ENCODE peak calls at places on chromosomes 11 and 22, in nine cellular contexts. I is right atrium auricular region, K is neural crest cell, X is IMR-90, T is uterus, M is GM06990, J is esophagus muscularis mucosa, Z is breast epithelium, R is heart right ventricle. D is an unnamed sample.

GRCh38 chr11:101127699-101128570 is 1.7 kb downstream of the PGR start:
- DNase-seq in I (peak; percentile 60), K (peak; percentile 24), X (no peak), T (peak; percentile 29), M (peak; percentile 9), J (no peak), Z (peak; percentile 54), R (peak; percentile 23), D (no peak)

GRCh38 chr11:72525466-72525865 is 91.1 kb upstream of the CLPB start:
- DNase-seq in I (no peak), K (no peak), X (no peak), T (no peak), M (no peak), J (no peak), Z (no peak), R (no peak), D (no peak)

GRCh38 chr11:74072286-74072685 is 63.4 kb upstream of the UCP3 start:
- DNase-seq in I (no peak), K (no peak), X (no peak), T (no peak), M (peak; percentile 31), J (no peak), Z (no peak), R (no peak), D (no peak)

GRCh38 chr11:88301478-88302140 is 35.9 kb downstream of the CTSC start:
- DNase-seq in I (no peak), K (no peak), X (peak; percentile 39), T (no peak), M (peak; percentile 64), J (no peak), Z (no peak), R (no peak), D (no peak)

GRCh38 chr11:19571906-19572305 is 140.7 kb upstream of the NAV2 start:
- DNase-seq in I (no peak), K (no peak), X (no peak), T (no peak), M (no peak), J (no peak), Z (no peak), R (no peak), D (peak; percentile 51)

GRCh38 chr11:94694309-94695060 is 73.7 kb upstream of the AMOTL1 start:
- DNase-seq in I (no peak), K (no peak), X (no peak), T (no peak), M (no peak), J (no peak), Z (no peak), R (peak; percentile 21), D (no peak)

GRCh38 chr11:8093931-8094575 is 13.0 kb downstream of the TUB start:
- DNase-seq in I (peak; percentile 16), K (no peak), X (no peak), T (no peak), M (no peak), J (no peak), Z (no peak), R (no peak), D (no peak)

GRCh38 chr11:67433536-67434394 is 3.7 kb downstream of the PTPRCAP start:
- DNase-seq in I (no peak), K (no peak), X (no peak), T (no peak), M (peak; percentile 51), J (no peak), Z (no peak), R (no peak), D (no peak)

GRCh38 chr22:19878461-19879247 is 24.0 kb upstream of the GNB1L start:
- DNase-seq in I (no peak), K (no peak), X (peak; percentile 26), T (peak; percentile 12), M (no peak), J (no peak), Z (peak; percentile 33), R (no peak), D (no peak)

GRCh38 chr11:33376331-33377099 is 119.3 kb downstream of the HIPK3 start:
- DNase-seq in I (no peak), K (peak; percentile 25), X (no peak), T (no peak), M (peak; percentile 48), J (no peak), Z (no peak), R (no peak), D (no peak)

GRCh38 chr22:29129644-29130201 is 56.9 kb downstream of the KREMEN1 start:
- DNase-seq in I (peak; percentile 43), K (no peak), X (no peak), T (no peak), M (no peak), J (no peak), Z (no peak), R (peak; percentile 44), D (no peak)

GRCh38 chr11:64538501-64538951 is 52.5 kb upstream of the SLC22A12 start:
- DNase-seq in I (no peak), K (no peak), X (no peak), T (no peak), M (no peak), J (no peak), Z (no peak), R (no peak), D (no peak)

GRCh38 chr11:76740772-76741171 is 42.4 kb upstream of the TSKU start:
- DNase-seq in I (no peak), K (no peak), X (no peak), T (no peak), M (no peak), J (no peak), Z (no peak), R (no peak), D (no peak)

GRCh38 chr11:36375348-36376314 is 79.5 kb downstream of the PRR5L start:
- DNase-seq in I (no peak), K (no peak), X (no peak), T (no peak), M (no peak), J (no peak), Z (no peak), R (no peak), D (no peak)

GRCh38 chr11:93529707-93530467 is 13.3 kb downstream of the SMCO4 start:
- DNase-seq in I (peak; percentile 65), K (no peak), X (peak; percentile 41), T (no peak), M (no peak), J (no peak), Z (no peak), R (no peak), D (no peak)

GRCh38 chr11:70572974-70573260 is 174.6 kb downstream of the CTTN start:
- DNase-seq in I (no peak), K (no peak), X (no peak), T (no peak), M (no peak), J (no peak), Z (no peak), R (no peak), D (no peak)

GRCh38 chr11:35619754-35620640 is 1.7 kb downstream of the FJX1 start:
- DNase-seq in I (no peak), K (peak; percentile 69), X (peak; percentile 45), T (no peak), M (peak; percentile 20), J (no peak), Z (no peak), R (peak; percentile 34), D (peak; percentile 84)

GRCh38 chr11:28654191-28654590 is 546.0 kb downstream of the METTL15 start:
- DNase-seq in I (no peak), K (no peak), X (no peak), T (no peak), M (no peak), J (no peak), Z (no peak), R (no peak), D (no peak)

GRCh38 chr22:33073989-33074391 is 15.8 kb upstream of the SYN3 start:
- DNase-seq in I (no peak), K (no peak), X (no peak), T (no peak), M (no peak), J (no peak), Z (no peak), R (no peak), D (no peak)

GRCh38 chr22:38009000-38009806 is 24.8 kb upstream of the SOX10 start:
- DNase-seq in I (no peak), K (no peak), X (no peak), T (no peak), M (no peak), J (no peak), Z (no peak), R (no peak), D (no peak)
- TF ChIP-seq CTCF in I (no peak), K (no peak), X (no peak), T (no peak), M (no peak), J (no peak), Z (no peak), R (no peak), D (no peak)

DNA sequence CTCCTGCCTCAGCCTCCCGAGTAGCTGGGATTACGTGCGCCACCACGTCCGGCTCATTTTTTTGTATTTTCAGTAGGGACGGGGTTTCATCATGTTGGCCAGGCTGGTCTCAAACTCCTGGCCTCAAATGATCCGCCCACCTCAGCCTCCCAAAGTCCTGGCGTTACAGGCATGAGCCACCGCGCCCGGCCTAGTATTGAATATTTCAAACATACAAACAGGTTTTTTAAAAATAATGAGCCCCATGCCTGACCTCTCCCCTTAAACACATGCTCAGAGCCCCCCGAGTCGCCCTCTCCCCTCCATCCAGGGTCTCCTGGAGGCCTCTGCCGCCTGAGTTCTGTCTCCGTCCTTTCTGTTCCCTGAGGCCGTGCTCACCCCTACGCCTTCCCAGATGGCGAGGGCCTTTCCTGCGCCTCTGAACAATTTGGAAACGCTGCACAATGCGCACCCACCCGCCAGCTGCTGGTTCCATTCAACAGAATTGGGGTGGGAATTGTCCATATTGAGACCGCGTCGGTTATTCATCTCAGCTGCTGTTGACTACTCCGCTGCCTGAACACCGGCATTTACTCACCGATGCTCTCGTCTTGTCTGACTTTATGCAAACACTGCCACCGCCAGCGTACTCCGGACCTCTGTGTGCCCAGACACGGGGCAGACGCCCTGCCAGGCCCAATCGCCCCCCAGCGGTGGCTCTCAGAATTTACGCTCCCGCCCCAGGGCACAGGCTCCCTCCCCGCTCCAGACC is 13.6 kb upstream of the RNH1 start:
- DNase-seq in I (no peak), K (no peak), X (no peak), T (no peak), M (no peak), J (no peak), Z (no peak), R (no peak), D (peak; percentile 84)
- TF ChIP-seq CTCF in I (no peak), K (no peak), X (no peak), T (no peak), M (no peak), J (no peak), Z (no peak), R (no peak), D (peak; percentile 22)

DNA sequence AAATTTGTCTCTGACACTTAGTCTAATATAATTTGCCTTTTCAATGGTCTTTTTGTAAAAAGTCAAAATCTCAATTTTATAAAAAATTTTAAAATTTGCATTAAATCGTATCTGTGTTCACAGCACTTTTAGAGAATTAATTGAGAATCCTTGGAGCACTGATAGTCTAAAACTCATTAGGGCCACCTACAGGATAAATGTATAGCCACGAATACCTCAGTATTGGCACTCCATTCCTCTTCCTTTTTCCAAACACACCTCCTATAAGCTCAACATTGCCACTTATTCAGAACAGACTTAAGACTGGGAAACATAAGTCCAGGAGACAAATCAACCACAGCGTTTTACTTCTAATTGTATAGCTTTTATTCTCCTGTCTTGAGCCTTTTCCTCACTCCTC is 776.0 kb upstream of the ARHGAP42 start:
- DNase-seq in I (no peak), K (no peak), X (no peak), T (no peak), M (no peak), J (no peak), Z (no peak), R (no peak), D (no peak)
- TF ChIP-seq CTCF in I (no peak), K (peak; percentile 21), X (no peak), T (no peak), M (peak; percentile 10), J (no peak), Z (no peak), R (no peak), D (no peak)

GRCh38 chr22:27603111-27603822 is 198.3 kb downstream of the MN1 start:
- DNase-seq in I (no peak), K (no peak), X (no peak), T (no peak), M (no peak), J (no peak), Z (no peak), R (no peak), D (no peak)
- TF ChIP-seq CTCF in I (no peak), K (no peak), X (no peak), T (no peak), M (no peak), J (no peak), Z (no peak), R (no peak), D (no peak)